ENCODE peak calls at places on chromosomes 4 and X, in nine cellular contexts. C is glutamatergic neuron, P is OCI-LY7, E is lower lobe of right lung, Q is AG09309, M is right atrium auricular region, N is keratinocyte, U is A549, D is astrocyte of the spinal cord. W is an unnamed sample.

GRCh38 chr4:156596026-156596425 is 375.6 kb downstream of the PDGFC start:
- DNase-seq in C (no peak), Q (no peak), M (no peak), U (no peak), E (no peak), D (no peak), N (no peak), P (no peak), W (no peak)

GRCh38 chr4:147136308-147136707 is 190.6 kb upstream of the TTC29 start:
- DNase-seq in N (no peak), E (no peak), M (no peak), D (peak), U (no peak), C (no peak), Q (no peak), P (no peak), W (no peak)

GRCh38 chrX:57266275-57266674 is 20.2 kb upstream of the FAAH2 start:
- DNase-seq in M (no peak), U (no peak), Q (no peak), D (no peak), N (no peak), E (no peak), P (no peak), C (no peak), W (no peak)

GRCh38 chr4:176791591-176792347 is 953 bp downstream of the VEGFC start:
- DNase-seq in U (no peak), P (no peak), Q (no peak), C (peak), N (no peak), D (peak), E (peak), M (no peak), W (no peak)

GRCh38 chr4:64713256-64713840 is 304.1 kb upstream of the TECRL start:
- DNase-seq in U (no peak), P (peak), Q (peak), E (no peak), M (no peak), D (peak), C (no peak), N (peak), W (no peak)

GRCh38 chr4:122827899-122828601 is 1.4 kb downstream of the FGF2 start:
- DNase-seq in Q (no peak), C (no peak), U (peak), N (no peak), D (peak), M (no peak), P (peak), E (no peak), W (no peak)

GRCh38 chrX:1506916-1507315 is 30.1 kb downstream of the P2RY8 start:
- DNase-seq in Q (no peak), C (no peak), M (no peak), N (no peak), E (no peak), P (no peak), U (no peak), D (no peak), W (peak)

GRCh38 chrX:257681-258289 is 23.4 kb upstream of the PLCXD1 start:
- DNase-seq in D (no peak), C (no peak), Q (no peak), M (no peak), U (no peak), N (no peak), P (no peak), E (peak), W (peak)

GRCh38 chrX:18348047-18348446 is 6.4 kb downstream of the SCML2 start:
- DNase-seq in U (no peak), M (no peak), C (no peak), E (no peak), N (no peak), P (no peak), D (no peak), Q (no peak), W (no peak)

GRCh38 chr4:628821-629635 is 3.7 kb downstream of the PDE6B start:
- DNase-seq in Q (no peak), E (no peak), P (no peak), D (no peak), M (no peak), U (no peak), C (no peak), N (no peak), W (peak)

GRCh38 chrX:1555370-1555769 is 18.4 kb upstream of the P2RY8 start:
- DNase-seq in Q (no peak), P (no peak), C (no peak), D (no peak), M (no peak), E (no peak), N (no peak), U (no peak), W (no peak)

GRCh38 chr4:144531841-144532240 is 114.1 kb upstream of the HHIP start:
- DNase-seq in E (no peak), C (no peak), M (no peak), P (no peak), U (no peak), Q (no peak), D (no peak), N (no peak), W (no peak)

GRCh38 chrX:136039485-136039884 is 54.2 kb downstream of the SLC9A6 start:
- DNase-seq in P (no peak), D (no peak), Q (no peak), M (no peak), C (no peak), U (no peak), E (no peak), N (no peak), W (no peak)

GRCh38 chr4:71396382-71396781 is 57.6 kb downstream of the SLC4A4 start:
- DNase-seq in M (no peak), P (no peak), N (no peak), D (peak), C (no peak), E (no peak), Q (peak), U (no peak), W (no peak)

GRCh38 chr4:182778222-182778982 is 138.8 kb downstream of the DCTD start:
- DNase-seq in E (no peak), C (no peak), N (no peak), M (no peak), Q (no peak), P (no peak), D (no peak), U (no peak), W (no peak)

GRCh38 chr4:81676552-81676951 is 204.8 kb upstream of the RASGEF1B start:
- DNase-seq in C (no peak), U (no peak), D (no peak), M (no peak), P (no peak), E (no peak), Q (no peak), N (no peak), W (no peak)

GRCh38 chr4:71494539-71494938 is 155.7 kb downstream of the SLC4A4 start:
- DNase-seq in P (no peak), U (no peak), M (no peak), E (no peak), Q (no peak), C (no peak), D (no peak), N (no peak), W (no peak)

GRCh38 chrX:9730752-9731151 is 34.9 kb downstream of the GPR143 start:
- DNase-seq in M (no peak), D (no peak), P (no peak), E (no peak), C (no peak), U (no peak), N (no peak), Q (no peak), W (no peak)

GRCh38 chr4:14465057-14465456 is 537.2 kb upstream of the CPEB2 start:
- DNase-seq in C (no peak), M (no peak), Q (no peak), N (no peak), D (no peak), U (no peak), E (no peak), P (no peak), W (no peak)

GRCh38 chrX:43064096-43064495 is 286.1 kb upstream of the PPP1R2C start:
- DNase-seq in C (no peak), U (no peak), Q (no peak), M (no peak), E (no peak), N (peak), P (no peak), D (no peak), W (no peak)

GRCh38 chr4:168659971-168660465 is 163.2 kb downstream of the PALLD start:
- DNase-seq in C (no peak), M (no peak), Q (no peak), N (no peak), E (no peak), U (no peak), D (no peak), P (no peak), W (no peak)

GRCh38 chr4:11286533-11286932 is 142.2 kb downstream of the HS3ST1 start:
- DNase-seq in D (no peak), U (no peak), P (no peak), M (no peak), C (no peak), Q (no peak), N (no peak), E (no peak), W (no peak)

GRCh38 chr4:158280856-158281255 is 70.6 kb downstream of the TMEM144 start:
- DNase-seq in M (no peak), N (no peak), P (no peak), C (no peak), E (no peak), U (no peak), D (no peak), Q (no peak), W (no peak)

DNA sequence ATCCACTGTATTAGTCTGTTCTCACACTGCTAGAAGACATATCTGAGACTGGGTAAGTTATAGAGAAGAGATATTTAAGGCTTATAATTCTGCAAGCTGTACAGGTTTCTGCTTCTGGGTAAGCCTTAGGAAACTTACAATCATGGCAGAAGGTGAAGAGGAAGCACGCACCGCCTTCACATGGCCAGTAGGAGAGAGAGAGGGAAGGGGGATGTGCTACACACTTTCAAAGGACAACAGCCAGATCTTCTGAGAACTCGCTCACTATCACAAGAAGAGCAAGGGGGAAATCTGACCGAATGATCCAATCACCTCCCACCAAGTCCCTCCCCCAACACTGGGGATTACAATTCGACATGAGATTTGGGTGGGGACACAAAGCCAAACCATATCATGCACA is 13.0 kb downstream of the FRYL start:
- DNase-seq in P (no peak), D (no peak), C (no peak), M (no peak), N (no peak), U (no peak), Q (no peak), E (no peak), W (no peak)
- TF ChIP-seq CTCF in P (no peak), D (peak), C (no peak), M (no peak), N (no peak), U (no peak), Q (no peak), E (no peak), W (peak)

GRCh38 chrX:132216806-132217202 is 2.4 kb downstream of the RAP2C start:
- DNase-seq in P (no peak), M (no peak), D (peak), N (no peak), E (no peak), U (no peak), C (no peak), Q (no peak), W (no peak)

GRCh38 chrX:132216283-132216682 is 3.0 kb downstream of the RAP2C start:
- DNase-seq in U (no peak), P (no peak), Q (no peak), C (no peak), E (no peak), D (no peak), N (no peak), M (no peak), W (no peak)

GRCh38 chrX:132217203-132218073 is 1.8 kb downstream of the RAP2C start:
- DNase-seq in Q (no peak), C (peak), U (peak), P (peak), E (peak), D (peak), N (no peak), M (no peak), W (peak)

GRCh38 chrX:132218100-132218807 is 993 bp downstream of the RAP2C start:
- DNase-seq in Q (peak), M (peak), P (peak), D (peak), U (peak), N (no peak), E (peak), C (peak), W (peak)

GRCh38 chrX:132219343-132219768 is at the start of gene RAP2C:
- DNase-seq in M (peak), P (peak), E (peak), U (peak), N (no peak), D (peak), C (peak), Q (peak), W (no peak)
- TF ChIP-seq CTCF in M (no peak), P (peak), E (peak), U (peak), N (peak), D (peak), C (peak), Q (peak), W (peak)

GRCh38 chr4:185838514-185839203 is 26.7 kb upstream of the SORBS2 start:
- DNase-seq in M (no peak), Q (no peak), D (no peak), E (no peak), P (no peak), U (no peak), C (no peak), N (no peak), W (no peak)
- TF ChIP-seq CTCF in M (no peak), Q (no peak), D (no peak), E (no peak), P (no peak), U (no peak), C (no peak), N (no peak), W (peak)

DNA sequence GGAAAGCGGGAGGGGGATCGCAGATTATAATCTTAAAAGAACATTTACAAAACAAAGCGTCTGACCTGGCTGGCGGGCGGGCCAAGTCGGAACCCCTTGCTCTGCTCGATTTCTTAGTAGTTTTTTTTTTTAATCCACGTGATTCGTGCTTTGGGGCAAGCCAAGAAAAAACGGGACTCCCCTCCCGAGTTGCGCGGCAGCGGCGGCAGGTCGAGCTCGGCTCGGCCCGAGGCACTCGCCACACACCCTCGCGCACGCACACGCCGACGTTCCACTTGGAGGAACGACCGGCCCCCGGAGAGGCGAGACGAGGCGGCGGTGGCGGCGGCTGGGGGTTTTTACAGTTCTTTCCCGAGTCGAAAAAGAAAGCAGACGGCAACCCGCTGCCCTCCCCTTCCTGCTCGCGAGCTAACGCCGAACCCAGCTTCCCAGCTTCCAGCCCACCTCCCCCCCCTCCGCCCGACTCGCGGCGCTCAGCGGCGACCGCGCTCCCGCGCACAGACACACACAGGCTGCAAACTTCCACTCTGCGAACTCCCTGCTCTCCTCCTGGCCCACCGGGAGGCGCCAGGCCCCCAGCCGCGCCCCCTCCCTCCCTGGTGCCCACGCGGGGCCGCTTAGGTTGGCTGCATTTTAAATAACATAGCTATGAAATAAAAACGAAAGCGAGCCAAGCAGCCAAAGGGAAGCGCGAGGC is 1.2 kb downstream of the BCOR start:
- DNase-seq in U (peak), N (no peak), D (peak), Q (no peak), C (peak), M (no peak), E (peak), P (peak), W (no peak)
- TF ChIP-seq CTCF in U (no peak), N (no peak), D (no peak), Q (no peak), C (no peak), M (no peak), E (no peak), P (no peak), W (peak)

GRCh38 chrX:26918633-26919032 is 544.5 kb downstream of the PPP4R3C start:
- DNase-seq in P (peak), U (no peak), Q (no peak), N (no peak), M (no peak), C (peak), E (no peak), D (no peak), W (no peak)
- TF ChIP-seq CTCF in P (peak), U (no peak), Q (no peak), N (peak), M (no peak), C (peak), E (no peak), D (peak), W (peak)

GRCh38 chr4:6689506-6689960 is 4.1 kb upstream of the S100P start:
- DNase-seq in U (no peak), Q (no peak), E (peak), M (no peak), N (no peak), P (no peak), C (no peak), D (no peak), W (no peak)

GRCh38 chr4:6692806-6693205 is 872 bp upstream of the S100P start:
- DNase-seq in U (no peak), P (no peak), E (no peak), N (no peak), Q (peak), M (no peak), D (peak), C (no peak), W (no peak)

GRCh38 chr4:6692379-6692778 is 1.3 kb upstream of the S100P start:
- DNase-seq in M (no peak), U (no peak), P (no peak), C (no peak), N (no peak), D (no peak), Q (no peak), E (no peak), W (no peak)

GRCh38 chr4:6687947-6688878 is 5.5 kb upstream of the S100P start:
- DNase-seq in Q (no peak), P (no peak), E (no peak), M (no peak), C (no peak), U (no peak), N (no peak), D (no peak), W (no peak)

GRCh38 chr4:6688879-6689505 is 4.7 kb upstream of the S100P start:
- DNase-seq in D (peak), Q (peak), M (no peak), N (peak), C (peak), P (no peak), U (peak), E (no peak), W (peak)
- TF ChIP-seq CTCF in D (peak), Q (peak), M (no peak), N (no peak), C (no peak), P (no peak), U (no peak), E (no peak), W (peak)

GRCh38 chr4:8320386-8320750 is 50.8 kb downstream of the HTRA3 start:
- DNase-seq in Q (no peak), D (no peak), E (no peak), C (no peak), M (peak), U (no peak), N (no peak), P (peak), W (no peak)
- TF ChIP-seq CTCF in Q (peak), D (peak), E (peak), C (no peak), M (no peak), U (no peak), N (no peak), P (peak), W (peak)

GRCh38 chr4:138522366-138522765 is 280.2 kb upstream of the SLC7A11 start:
- DNase-seq in U (no peak), E (no peak), P (peak), C (no peak), N (no peak), Q (no peak), D (peak), M (no peak), W (no peak)
- TF ChIP-seq CTCF in U (no peak), E (no peak), P (peak), C (no peak), N (peak), Q (peak), D (peak), M (no peak), W (peak)

GRCh38 chr4:6686104-6686787 is 7.4 kb upstream of the S100P start:
- DNase-seq in D (no peak), C (no peak), U (no peak), E (no peak), N (no peak), P (no peak), Q (no peak), M (no peak), W (no peak)
- TF ChIP-seq CTCF in D (no peak), C (no peak), U (no peak), E (no peak), N (no peak), P (no peak), Q (no peak), M (no peak), W (no peak)

W was measured in chondrocyte.